ENCODE peak calls at places on chromosomes 5 and 9, in eight cellular contexts. One of them, this sample, is unnamed.

GRCh38 chr9:106613250-106613737 is 249.7 kb upstream of the ZNF462 start:
- DNase-seq in lower leg skin: no peak
- DNase-seq in AG09319: no peak
- DNase-seq in erythroblast: no peak
- DNase-seq in Calu3: no peak
- DNase-seq in effector memory CD8-positive, alpha-beta T cell: no peak
- DNase-seq in NCI-H1694: no peak
- DNase-seq in heart right ventricle: peak
- DNase-seq in this sample: no peak

GRCh38 chr9:97559111-97559514 is 57.6 kb downstream of the TMOD1 start:
- DNase-seq in Calu3: no peak
- DNase-seq in erythroblast: no peak
- DNase-seq in lower leg skin: no peak
- DNase-seq in NCI-H1694: no peak
- DNase-seq in effector memory CD8-positive, alpha-beta T cell: no peak
- DNase-seq in heart right ventricle: no peak
- DNase-seq in AG09319: no peak
- DNase-seq in this sample: no peak

GRCh38 chr5:73388371-73388684 is 60.2 kb downstream of the FOXD1 start:
- DNase-seq in erythroblast: no peak
- DNase-seq in effector memory CD8-positive, alpha-beta T cell: no peak
- DNase-seq in AG09319: no peak
- DNase-seq in lower leg skin: no peak
- DNase-seq in NCI-H1694: no peak
- DNase-seq in Calu3: no peak
- DNase-seq in heart right ventricle: no peak
- DNase-seq in this sample: no peak

GRCh38 chr5:56815657-56816545 is 552 bp downstream of the MAP3K1 start:
- DNase-seq in heart right ventricle: peak
- DNase-seq in NCI-H1694: no peak
- DNase-seq in AG09319: no peak
- DNase-seq in Calu3: peak
- DNase-seq in lower leg skin: peak
- DNase-seq in effector memory CD8-positive, alpha-beta T cell: peak
- DNase-seq in erythroblast: peak
- DNase-seq in this sample: no peak

GRCh38 chr9:34513567-34514214 is 9.1 kb downstream of the ENHO start:
- DNase-seq in Calu3: no peak
- DNase-seq in effector memory CD8-positive, alpha-beta T cell: no peak
- DNase-seq in heart right ventricle: no peak
- DNase-seq in lower leg skin: peak
- DNase-seq in NCI-H1694: no peak
- DNase-seq in AG09319: no peak
- DNase-seq in erythroblast: no peak
- DNase-seq in this sample: no peak

GRCh38 chr5:148844433-148845279 is 18.2 kb downstream of the ADRB2 start:
- DNase-seq in AG09319: no peak
- DNase-seq in effector memory CD8-positive, alpha-beta T cell: peak
- DNase-seq in Calu3: no peak
- DNase-seq in NCI-H1694: no peak
- DNase-seq in heart right ventricle: no peak
- DNase-seq in erythroblast: no peak
- DNase-seq in lower leg skin: no peak
- DNase-seq in this sample: no peak

GRCh38 chr9:22683393-22684075 is 236.9 kb downstream of the DMRTA1 start:
- DNase-seq in lower leg skin: no peak
- DNase-seq in erythroblast: no peak
- DNase-seq in heart right ventricle: no peak
- DNase-seq in Calu3: no peak
- DNase-seq in AG09319: peak
- DNase-seq in NCI-H1694: no peak
- DNase-seq in effector memory CD8-positive, alpha-beta T cell: no peak
- DNase-seq in this sample: peak

GRCh38 chr5:102937916-102938315 is 182.0 kb downstream of the GIN1 start:
- DNase-seq in Calu3: no peak
- DNase-seq in effector memory CD8-positive, alpha-beta T cell: no peak
- DNase-seq in AG09319: no peak
- DNase-seq in NCI-H1694: no peak
- DNase-seq in erythroblast: no peak
- DNase-seq in heart right ventricle: no peak
- DNase-seq in lower leg skin: no peak
- DNase-seq in this sample: no peak

GRCh38 chr5:95884021-95884333 is 61.5 kb upstream of the GLRX start:
- DNase-seq in lower leg skin: no peak
- DNase-seq in heart right ventricle: no peak
- DNase-seq in effector memory CD8-positive, alpha-beta T cell: no peak
- DNase-seq in AG09319: peak
- DNase-seq in NCI-H1694: no peak
- DNase-seq in erythroblast: peak
- DNase-seq in Calu3: no peak
- DNase-seq in this sample: no peak

GRCh38 chr9:97991818-97992217 is 8.7 kb downstream of the ANP32B start:
- DNase-seq in erythroblast: no peak
- DNase-seq in lower leg skin: no peak
- DNase-seq in NCI-H1694: no peak
- DNase-seq in heart right ventricle: no peak
- DNase-seq in Calu3: no peak
- DNase-seq in effector memory CD8-positive, alpha-beta T cell: no peak
- DNase-seq in AG09319: no peak
- DNase-seq in this sample: no peak

GRCh38 chr5:176549871-176550270 is 729 bp downstream of the CDHR2 start:
- DNase-seq in AG09319: no peak
- DNase-seq in heart right ventricle: no peak
- DNase-seq in NCI-H1694: no peak
- DNase-seq in lower leg skin: no peak
- DNase-seq in Calu3: no peak
- DNase-seq in erythroblast: no peak
- DNase-seq in effector memory CD8-positive, alpha-beta T cell: no peak
- DNase-seq in this sample: no peak

GRCh38 chr9:131439224-131439623 is 45.3 kb downstream of the PRRC2B start:
- DNase-seq in Calu3: no peak
- DNase-seq in effector memory CD8-positive, alpha-beta T cell: no peak
- DNase-seq in AG09319: no peak
- DNase-seq in erythroblast: no peak
- DNase-seq in lower leg skin: no peak
- DNase-seq in NCI-H1694: no peak
- DNase-seq in heart right ventricle: no peak
- DNase-seq in this sample: no peak

GRCh38 chr9:136029556-136029955 is 65.5 kb downstream of the NACC2 start:
- DNase-seq in NCI-H1694: no peak
- DNase-seq in effector memory CD8-positive, alpha-beta T cell: no peak
- DNase-seq in erythroblast: no peak
- DNase-seq in AG09319: no peak
- DNase-seq in Calu3: no peak
- DNase-seq in lower leg skin: peak
- DNase-seq in heart right ventricle: no peak
- DNase-seq in this sample: no peak

GRCh38 chr9:110528645-110529044 is 50.9 kb downstream of the SVEP1 start:
- DNase-seq in Calu3: no peak
- DNase-seq in NCI-H1694: no peak
- DNase-seq in AG09319: no peak
- DNase-seq in heart right ventricle: no peak
- DNase-seq in lower leg skin: no peak
- DNase-seq in effector memory CD8-positive, alpha-beta T cell: no peak
- DNase-seq in erythroblast: no peak
- DNase-seq in this sample: no peak

GRCh38 chr5:122665087-122665486 is 109.8 kb upstream of the SNX2 start:
- DNase-seq in erythroblast: no peak
- DNase-seq in NCI-H1694: no peak
- DNase-seq in effector memory CD8-positive, alpha-beta T cell: no peak
- DNase-seq in AG09319: no peak
- DNase-seq in lower leg skin: no peak
- DNase-seq in Calu3: no peak
- DNase-seq in heart right ventricle: no peak
- DNase-seq in this sample: no peak

GRCh38 chr9:69376651-69377050 is 51.6 kb downstream of the ENTREP1 start:
- DNase-seq in NCI-H1694: no peak
- DNase-seq in heart right ventricle: no peak
- DNase-seq in AG09319: peak
- DNase-seq in effector memory CD8-positive, alpha-beta T cell: no peak
- DNase-seq in Calu3: no peak
- DNase-seq in erythroblast: no peak
- DNase-seq in lower leg skin: no peak
- DNase-seq in this sample: peak

GRCh38 chr5:177312649-177313181 is 1.0 kb upstream of the MXD3 start:
- DNase-seq in erythroblast: peak
- DNase-seq in Calu3: peak
- DNase-seq in NCI-H1694: no peak
- DNase-seq in effector memory CD8-positive, alpha-beta T cell: no peak
- DNase-seq in AG09319: no peak
- DNase-seq in heart right ventricle: no peak
- DNase-seq in lower leg skin: no peak
- DNase-seq in this sample: no peak

GRCh38 chr5:59178482-59178881 is 595.6 kb downstream of the RAB3C start:
- DNase-seq in lower leg skin: no peak
- DNase-seq in AG09319: no peak
- DNase-seq in effector memory CD8-positive, alpha-beta T cell: no peak
- DNase-seq in erythroblast: no peak
- DNase-seq in Calu3: no peak
- DNase-seq in NCI-H1694: no peak
- DNase-seq in heart right ventricle: no peak
- DNase-seq in this sample: no peak

GRCh38 chr5:137312060-137312459 is 187.1 kb downstream of the SPOCK1 start:
- DNase-seq in lower leg skin: no peak
- DNase-seq in effector memory CD8-positive, alpha-beta T cell: no peak
- DNase-seq in AG09319: no peak
- DNase-seq in NCI-H1694: no peak
- DNase-seq in heart right ventricle: no peak
- DNase-seq in Calu3: no peak
- DNase-seq in erythroblast: no peak
- DNase-seq in this sample: no peak

This sample was measured in BJ.